ENCODE peak calls at places on chromosomes 2 and 18, in four cellular contexts. One of them, this sample, is unnamed.

GRCh38 chr18:3889803-3890202 is 439.8 kb downstream of the TGIF1 start:
- DNase-seq in A549: no peak
- DNase-seq in endothelial cell of umbilical vein: no peak
- DNase-seq in K562: no peak
- DNase-seq in this sample: no peak

GRCh38 chr2:75586971-75587370 is 26.2 kb upstream of the EVA1A start:
- DNase-seq in A549: no peak
- DNase-seq in endothelial cell of umbilical vein: no peak
- DNase-seq in K562: no peak
- DNase-seq in this sample: no peak

GRCh38 chr2:9699139-9699823 is 68.5 kb upstream of the YWHAQ start:
- DNase-seq in A549: peak; percentile 61
- DNase-seq in endothelial cell of umbilical vein: no peak
- DNase-seq in K562: peak; percentile 63
- DNase-seq in this sample: no peak

GRCh38 chr2:12397861-12398260 is 318.9 kb upstream of the TRIB2 start:
- DNase-seq in A549: no peak
- DNase-seq in endothelial cell of umbilical vein: no peak
- DNase-seq in K562: no peak
- DNase-seq in this sample: peak; percentile 83

GRCh38 chr2:1746174-1747064 is 2.1 kb upstream of the PXDN start:
- DNase-seq in A549: no peak
- DNase-seq in endothelial cell of umbilical vein: no peak
- DNase-seq in K562: no peak
- DNase-seq in this sample: no peak

GRCh38 chr2:197191177-197191947 is 119.2 kb downstream of the ANKRD44 start:
- DNase-seq in A549: peak; percentile 44
- DNase-seq in endothelial cell of umbilical vein: peak; percentile 55
- DNase-seq in K562: peak; percentile 29
- DNase-seq in this sample: peak; percentile 72

GRCh38 chr2:25310965-25311865 is 30.5 kb downstream of the DNMT3A start:
- DNase-seq in A549: no peak
- DNase-seq in endothelial cell of umbilical vein: no peak
- DNase-seq in K562: no peak
- DNase-seq in this sample: no peak

GRCh38 chr2:134120160-134120717 is 133.6 kb upstream of the MGAT5 start:
- DNase-seq in A549: no peak
- DNase-seq in endothelial cell of umbilical vein: peak; percentile 23
- DNase-seq in K562: no peak
- DNase-seq in this sample: no peak

GRCh38 chr2:112985090-112985489 is 7.3 kb downstream of the IL36G start:
- DNase-seq in A549: no peak
- DNase-seq in endothelial cell of umbilical vein: no peak
- DNase-seq in K562: no peak
- DNase-seq in this sample: no peak

GRCh38 chr2:241868661-241869081 is 858 bp upstream of the RTP5 start:
- DNase-seq in A549: no peak
- DNase-seq in endothelial cell of umbilical vein: no peak
- DNase-seq in K562: no peak
- DNase-seq in this sample: no peak

GRCh38 chr2:205766765-205767359 is 84.6 kb downstream of the NRP2 start:
- DNase-seq in A549: peak; percentile 62
- DNase-seq in endothelial cell of umbilical vein: peak; percentile 66
- DNase-seq in K562: peak; percentile 50
- DNase-seq in this sample: peak; percentile 64

GRCh38 chr2:89833780-89834117 is 1142.3 kb downstream of the RPIA start:
- DNase-seq in A549: no peak
- DNase-seq in endothelial cell of umbilical vein: peak; percentile 82
- DNase-seq in K562: no peak
- DNase-seq in this sample: peak; percentile 47

DNA sequence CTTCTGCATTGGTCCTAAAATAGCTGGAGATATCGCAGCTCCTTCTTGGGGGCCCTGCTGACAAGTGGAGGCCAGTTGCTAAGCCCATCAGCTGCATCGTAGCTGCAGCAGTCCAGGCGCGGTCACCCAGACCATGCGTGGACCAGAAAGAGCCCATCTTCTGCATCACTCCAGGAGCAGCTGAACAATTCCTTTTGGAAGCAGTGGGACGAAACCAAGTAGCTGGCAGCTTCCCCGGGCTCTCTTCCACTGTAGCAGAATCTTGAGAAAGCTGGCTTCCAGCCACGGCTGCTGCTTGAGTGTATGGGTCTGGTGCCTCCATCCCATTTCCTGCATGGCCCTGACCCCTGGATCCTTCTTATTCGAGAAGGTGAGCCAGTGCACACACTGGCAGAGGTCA is 22.2 kb upstream of the CAB39 start:
- DNase-seq in A549: no peak
- DNase-seq in endothelial cell of umbilical vein: no peak
- DNase-seq in K562: no peak
- DNase-seq in this sample: no peak
- TF ChIP-seq MYC in A549: no peak
- TF ChIP-seq MYC in endothelial cell of umbilical vein: no peak
- TF ChIP-seq MYC in K562: no peak
- TF ChIP-seq MYC in this sample: no peak

GRCh38 chr18:74380916-74381315 is 65.3 kb downstream of the C18orf63 start:
- DNase-seq in A549: no peak
- DNase-seq in endothelial cell of umbilical vein: no peak
- DNase-seq in K562: no peak
- DNase-seq in this sample: no peak
- TF ChIP-seq MYC in A549: no peak
- TF ChIP-seq MYC in endothelial cell of umbilical vein: no peak
- TF ChIP-seq MYC in K562: no peak
- TF ChIP-seq MYC in this sample: no peak

DNA sequence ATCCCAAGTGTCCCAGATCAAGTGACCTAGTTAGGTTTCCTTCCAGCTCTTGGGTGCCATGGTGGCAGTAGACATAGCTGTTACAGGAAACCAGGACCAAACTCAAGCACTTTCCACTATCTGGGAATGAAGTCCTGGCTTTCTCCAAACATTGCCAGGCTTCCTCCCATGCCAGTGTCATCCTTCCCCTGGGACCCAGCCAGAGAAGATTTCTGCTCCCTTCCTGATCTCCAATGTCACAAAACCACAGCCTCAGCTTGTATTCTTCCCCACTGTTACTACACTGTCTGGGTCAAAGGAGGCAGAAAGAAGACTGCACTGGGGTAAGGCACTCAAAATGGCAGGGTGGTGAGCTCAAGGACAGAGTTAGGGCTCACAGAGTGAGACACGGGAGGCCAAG is 347.1 kb downstream of the TNS1 start:
- DNase-seq in A549: no peak
- DNase-seq in endothelial cell of umbilical vein: no peak
- DNase-seq in K562: no peak
- DNase-seq in this sample: no peak
- TF ChIP-seq MYC in A549: no peak
- TF ChIP-seq MYC in endothelial cell of umbilical vein: no peak
- TF ChIP-seq MYC in K562: no peak
- TF ChIP-seq MYC in this sample: no peak

GRCh38 chr2:156340377-156340776 is 7.9 kb upstream of the NR4A2 start:
- DNase-seq in A549: peak; percentile 48
- DNase-seq in endothelial cell of umbilical vein: no peak
- DNase-seq in K562: peak; percentile 64
- DNase-seq in this sample: peak; percentile 15

GRCh38 chr2:156341482-156342251 is 9.1 kb upstream of the NR4A2 start:
- DNase-seq in A549: peak; percentile 95
- DNase-seq in endothelial cell of umbilical vein: peak; percentile 83
- DNase-seq in K562: peak; percentile 98
- DNase-seq in this sample: peak; percentile 94

GRCh38 chr2:156339866-156340265 is 7.3 kb upstream of the NR4A2 start:
- DNase-seq in A549: no peak
- DNase-seq in endothelial cell of umbilical vein: no peak
- DNase-seq in K562: no peak
- DNase-seq in this sample: no peak

GRCh38 chr2:156342252-156343095 is 10.0 kb upstream of the NR4A2 start:
- DNase-seq in A549: peak; percentile 90
- DNase-seq in endothelial cell of umbilical vein: peak; percentile 93
- DNase-seq in K562: peak; percentile 96
- DNase-seq in this sample: peak; percentile 93

DNA sequence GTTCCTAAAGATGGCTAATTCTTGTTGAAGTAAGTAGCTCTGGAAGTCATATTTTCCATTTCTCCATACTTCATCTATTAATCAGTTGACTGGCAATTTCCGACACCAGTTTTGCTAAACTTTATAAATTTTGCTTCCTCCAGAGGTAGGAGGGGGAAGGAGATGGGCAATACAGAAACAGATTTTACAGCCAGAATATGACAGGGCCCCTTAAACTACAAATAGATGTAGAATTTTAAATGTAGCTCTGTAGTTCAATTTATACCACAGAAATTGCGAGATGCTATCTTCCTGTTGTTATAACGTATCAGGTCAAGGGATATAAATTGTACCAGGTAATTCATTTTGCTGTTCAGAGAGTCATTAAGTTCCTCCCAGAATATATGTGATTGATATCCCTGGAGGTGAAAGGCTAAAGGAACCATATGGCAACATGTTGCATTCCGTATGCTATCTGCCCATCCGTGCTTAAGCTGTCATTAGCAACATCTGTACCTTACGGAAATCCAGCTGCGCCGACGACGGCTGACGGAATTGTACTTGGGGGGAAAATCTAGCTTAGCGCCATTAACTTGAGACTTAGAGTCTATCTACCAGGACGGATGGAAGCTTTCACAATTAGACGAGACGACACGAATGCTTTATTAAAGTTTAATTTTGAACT is 8.4 kb upstream of the NR4A2 start:
- DNase-seq in A549: peak; percentile 66
- DNase-seq in endothelial cell of umbilical vein: no peak
- DNase-seq in K562: peak; percentile 80
- DNase-seq in this sample: peak; percentile 63
- TF ChIP-seq MYC in A549: no peak
- TF ChIP-seq MYC in endothelial cell of umbilical vein: no peak
- TF ChIP-seq MYC in K562: no peak
- TF ChIP-seq MYC in this sample: no peak

DNA sequence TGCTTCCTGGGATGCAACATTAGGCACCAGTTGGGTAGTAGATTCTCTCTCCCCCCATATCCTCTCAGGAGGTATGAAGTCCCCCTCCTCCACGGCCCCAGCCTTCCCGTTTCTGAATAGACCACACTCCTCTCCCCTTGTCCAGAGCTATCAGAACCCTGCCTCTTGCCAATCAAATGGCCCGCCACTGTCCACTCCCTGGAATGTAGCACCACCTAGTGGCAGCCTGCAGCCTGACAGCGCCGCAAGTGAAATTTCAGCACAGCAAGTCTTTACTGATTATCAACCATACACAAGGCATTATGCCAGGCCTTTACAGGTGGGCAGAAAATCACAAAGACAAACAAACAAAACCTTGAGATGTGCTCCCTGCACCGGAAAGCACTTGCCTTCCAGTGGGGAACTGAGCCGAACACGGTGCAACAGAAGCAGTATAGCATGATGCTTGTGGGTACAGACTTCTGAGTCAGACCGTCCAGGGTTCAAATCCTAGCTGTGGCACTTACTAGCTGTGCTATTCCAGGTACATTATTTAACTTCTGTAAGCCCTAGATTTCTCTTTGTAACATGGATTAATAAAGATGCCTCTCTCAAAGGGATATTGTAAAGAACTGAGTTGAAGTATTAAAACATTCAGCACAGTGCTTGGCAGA is 174.0 kb downstream of the SMAD2 start:
- DNase-seq in A549: peak; percentile 64
- DNase-seq in endothelial cell of umbilical vein: peak; percentile 62
- DNase-seq in K562: peak; percentile 56
- DNase-seq in this sample: peak; percentile 66
- TF ChIP-seq MYC in A549: no peak
- TF ChIP-seq MYC in endothelial cell of umbilical vein: no peak
- TF ChIP-seq MYC in K562: no peak
- TF ChIP-seq MYC in this sample: no peak

DNA sequence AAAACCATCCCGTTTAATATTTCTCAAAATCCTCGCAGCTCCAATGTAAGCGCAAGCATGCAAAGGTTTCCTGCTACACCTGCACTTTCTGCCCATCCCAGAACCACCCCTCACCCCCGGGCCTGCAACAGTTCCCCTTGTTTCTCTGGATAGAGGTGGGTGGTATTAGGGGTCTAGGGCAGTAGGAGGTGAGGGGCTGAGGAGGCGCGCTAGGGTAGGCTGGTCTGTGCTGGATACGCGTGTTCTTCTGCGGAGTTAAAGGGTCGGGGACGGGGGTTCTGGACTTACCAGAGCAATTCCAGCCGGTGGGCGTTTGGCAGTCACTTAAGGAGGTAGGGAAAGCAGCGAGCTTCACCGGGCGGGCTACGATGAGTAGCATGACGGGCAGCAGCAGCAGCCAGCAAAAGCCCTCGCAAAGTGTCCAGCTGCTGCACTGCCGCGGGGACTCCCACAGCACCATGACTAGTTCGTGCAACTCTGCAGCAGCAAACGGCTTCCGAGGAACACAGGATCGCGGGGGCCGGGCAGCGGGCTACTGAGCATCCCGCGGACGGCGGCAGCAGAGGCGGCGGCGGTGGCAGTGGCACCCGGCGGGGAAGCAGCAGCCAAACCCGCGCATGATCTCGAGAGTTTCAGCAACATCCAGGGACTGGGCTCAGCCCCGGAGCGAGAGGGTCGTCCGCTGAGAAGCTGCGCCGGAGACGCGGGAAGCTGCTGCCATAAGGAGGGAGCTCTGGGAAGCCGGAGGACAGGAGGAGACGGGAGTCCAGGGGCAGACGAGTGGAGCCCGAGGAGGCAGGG is 468 bp downstream of the TMEFF2 start:
- DNase-seq in A549: no peak
- DNase-seq in endothelial cell of umbilical vein: peak; percentile 9
- DNase-seq in K562: no peak
- DNase-seq in this sample: no peak
- TF ChIP-seq MYC in A549: no peak
- TF ChIP-seq MYC in endothelial cell of umbilical vein: no peak
- TF ChIP-seq MYC in K562: no peak
- TF ChIP-seq MYC in this sample: no peak

GRCh38 chr2:162017233-162017632 is 56.8 kb downstream of the DPP4 start:
- DNase-seq in A549: no peak
- DNase-seq in endothelial cell of umbilical vein: no peak
- DNase-seq in K562: no peak
- DNase-seq in this sample: no peak

GRCh38 chr2:162012565-162012869 is 61.5 kb downstream of the DPP4 start:
- DNase-seq in A549: no peak
- DNase-seq in endothelial cell of umbilical vein: peak; percentile 37
- DNase-seq in K562: no peak
- DNase-seq in this sample: no peak

GRCh38 chr2:162013514-162014205 is 60.4 kb downstream of the DPP4 start:
- DNase-seq in A549: no peak
- DNase-seq in endothelial cell of umbilical vein: peak; percentile 58
- DNase-seq in K562: no peak
- DNase-seq in this sample: peak; percentile 15

GRCh38 chr2:162016080-162016479 is 57.9 kb downstream of the DPP4 start:
- DNase-seq in A549: no peak
- DNase-seq in endothelial cell of umbilical vein: no peak
- DNase-seq in K562: no peak
- DNase-seq in this sample: no peak

GRCh38 chr2:162014751-162015150 is 59.3 kb downstream of the DPP4 start:
- DNase-seq in A549: no peak
- DNase-seq in endothelial cell of umbilical vein: no peak
- DNase-seq in K562: no peak
- DNase-seq in this sample: no peak
- TF ChIP-seq MYC in A549: no peak
- TF ChIP-seq MYC in endothelial cell of umbilical vein: no peak
- TF ChIP-seq MYC in K562: no peak
- TF ChIP-seq MYC in this sample: no peak

This sample was measured in NB4.